ENCODE peak calls at places on chromosomes 5 and 9, in six cellular contexts. X, K, J, B, A and Z are unnamed samples.

GRCh38 chr5:16784088-16784487 is 152.0 kb downstream of the MYO10 start:
- DNase-seq in X (no peak), K (no peak), J (no peak), B (no peak), A (no peak), Z (peak; percentile 56)

GRCh38 chr9:88535226-88535931 is 401 bp downstream of the NXNL2 start:
- DNase-seq in X (no peak), K (peak; percentile 17), J (no peak), B (no peak), A (peak; percentile 85), Z (no peak)

GRCh38 chr5:74325866-74326265 is 314.7 kb downstream of the ENC1 start:
- DNase-seq in X (no peak), K (no peak), J (no peak), B (no peak), A (no peak), Z (no peak)

GRCh38 chr9:34524349-34524748 is 1.6 kb upstream of the ENHO start:
- DNase-seq in X (no peak), K (no peak), J (no peak), B (no peak), A (no peak), Z (no peak)

GRCh38 chr5:130836729-130837660 is 328.1 kb downstream of the HINT1 start:
- DNase-seq in X (no peak), K (no peak), J (no peak), B (no peak), A (no peak), Z (no peak)

GRCh38 chr5:65769539-65769938 is 47.5 kb downstream of the NLN start:
- DNase-seq in X (peak; percentile 67), K (no peak), J (peak; percentile 2), B (no peak), A (no peak), Z (peak; percentile 80)

GRCh38 chr9:88818495-88819201 is 172.6 kb upstream of the S1PR3 start:
- DNase-seq in X (no peak), K (no peak), J (no peak), B (no peak), A (no peak), Z (no peak)

GRCh38 chr5:116923344-116923743 is 348.7 kb upstream of the SEMA6A start:
- DNase-seq in X (no peak), K (no peak), J (no peak), B (no peak), A (no peak), Z (no peak)

GRCh38 chr5:138459311-138459710 is 6.0 kb upstream of the EGR1 start:
- DNase-seq in X (no peak), K (peak; percentile 39), J (no peak), B (peak; percentile 92), A (no peak), Z (no peak)

GRCh38 chr9:136920832-136921231 is 23.7 kb downstream of the FBXW5 start:
- DNase-seq in X (no peak), K (no peak), J (no peak), B (no peak), A (no peak), Z (no peak)

GRCh38 chr9:77502568-77502967 is 145.6 kb downstream of the GNA14 start:
- DNase-seq in X (no peak), K (no peak), J (no peak), B (no peak), A (no peak), Z (no peak)

GRCh38 chr5:40485021-40485998 is 194.4 kb upstream of the PTGER4 start:
- DNase-seq in X (no peak), K (no peak), J (no peak), B (no peak), A (no peak), Z (no peak)

GRCh38 chr9:132207839-132208615 is 46.2 kb downstream of the NTNG2 start:
- DNase-seq in X (no peak), K (no peak), J (no peak), B (no peak), A (no peak), Z (no peak)

GRCh38 chr9:97711223-97711626 is 14.1 kb upstream of the XPA start:
- DNase-seq in X (no peak), K (no peak), J (no peak), B (peak; percentile 36), A (no peak), Z (no peak)

GRCh38 chr5:109748545-109748944 is 58.8 kb downstream of the MAN2A1 start:
- DNase-seq in X (no peak), K (no peak), J (no peak), B (no peak), A (no peak), Z (no peak)

GRCh38 chr9:127033784-127034183 is 88.7 kb downstream of the ANGPTL2 start:
- DNase-seq in X (no peak), K (no peak), J (no peak), B (no peak), A (no peak), Z (no peak)

GRCh38 chr9:86353591-86354047 is 591 bp downstream of the TUT7 start:
- DNase-seq in X (no peak), K (no peak), J (no peak), B (peak; percentile 18), A (peak; percentile 51), Z (no peak)

GRCh38 chr9:113657765-113658564 is 194.4 kb downstream of the RGS3 start:
- DNase-seq in X (no peak), K (peak; percentile 87), J (peak; percentile 75), B (peak; percentile 74), A (peak; percentile 82), Z (peak; percentile 72)

GRCh38 chr9:109297899-109298298 is 23.0 kb downstream of the EPB41L4B start:
- DNase-seq in X (peak; percentile 12), K (no peak), J (no peak), B (no peak), A (no peak), Z (no peak)

GRCh38 chr5:89037090-89037489 is 154.1 kb upstream of the MEF2C start:
- DNase-seq in X (no peak), K (no peak), J (no peak), B (no peak), A (peak; percentile 94), Z (peak; percentile 7)

GRCh38 chr5:66440202-66440680 is 156.0 kb upstream of the MAST4 start:
- DNase-seq in X (no peak), K (no peak), J (no peak), B (no peak), A (no peak), Z (no peak)

GRCh38 chr5:128681096-128681495 is 143.1 kb upstream of the FBN2 start:
- DNase-seq in X (no peak), K (no peak), J (no peak), B (no peak), A (no peak), Z (no peak)

GRCh38 chr9:34072868-34073590 is 24.3 kb upstream of the UBAP2 start:
- DNase-seq in X (peak; percentile 60), K (no peak), J (no peak), B (no peak), A (no peak), Z (peak; percentile 93)

GRCh38 chr5:135566422-135567416 is 12.1 kb downstream of the CXCL14 start:
- DNase-seq in X (no peak), K (no peak), J (no peak), B (no peak), A (no peak), Z (no peak)

GRCh38 chr9:17349816-17350215 is 215.0 kb downstream of the CNTLN start:
- DNase-seq in X (no peak), K (no peak), J (no peak), B (no peak), A (no peak), Z (peak; percentile 26)

GRCh38 chr5:176873541-176874172 is 25.5 kb downstream of the HK3 start:
- DNase-seq in X (no peak), K (no peak), J (no peak), B (no peak), A (no peak), Z (no peak)
- H3K27me3 ChIP-seq in X (peaks cover 23% of the 10 kb centered on the region), K (peaks cover 48% of the 10 kb centered on the region), J (no peaks in the 10 kb centered on the region), B (no peaks in the 10 kb centered on the region), A (no peaks in the 10 kb centered on the region), Z (peaks cover 49% of the 10 kb centered on the region)

GRCh38 chr5:94885931-94886330 is 267.5 kb downstream of the SLF1 start:
- DNase-seq in X (no peak), K (no peak), J (no peak), B (no peak), A (no peak), Z (no peak)

GRCh38 chr5:94888674-94889073 is 270.2 kb downstream of the SLF1 start:
- DNase-seq in X (no peak), K (no peak), J (no peak), B (no peak), A (no peak), Z (no peak)

GRCh38 chr5:94891565-94892362 is 273.3 kb downstream of the SLF1 start:
- DNase-seq in X (no peak), K (no peak), J (no peak), B (no peak), A (no peak), Z (no peak)

GRCh38 chr5:94893404-94894145 is 275.1 kb downstream of the SLF1 start:
- DNase-seq in X (no peak), K (no peak), J (peak; percentile 34), B (no peak), A (no peak), Z (no peak)

DNA sequence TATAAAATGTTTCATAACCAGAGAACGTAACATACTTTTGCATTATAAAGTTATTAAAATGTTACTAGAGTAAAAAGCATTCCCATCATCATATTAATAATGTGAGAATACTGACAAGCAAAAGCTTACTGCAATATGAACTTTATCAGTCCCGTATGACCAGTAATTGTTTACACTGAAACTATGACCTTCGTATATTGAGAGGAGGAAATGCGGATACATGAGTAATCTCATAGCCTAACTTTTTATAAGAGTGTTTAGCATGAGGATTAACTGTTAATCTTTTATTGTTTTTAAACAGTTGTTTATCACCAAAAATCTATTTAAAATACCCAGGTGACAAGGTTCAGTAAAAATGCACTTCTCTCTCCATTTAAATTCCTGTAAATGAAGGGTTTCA is 272.4 kb downstream of the SLF1 start:
- DNase-seq in X (no peak), K (no peak), J (no peak), B (no peak), A (no peak), Z (no peak)
- H3K27me3 ChIP-seq in X (no peaks in the 10 kb centered on the region), K (no peaks in the 10 kb centered on the region), J (no peaks in the 10 kb centered on the region), B (no peaks in the 10 kb centered on the region), A (no peaks in the 10 kb centered on the region), Z (no peaks in the 10 kb centered on the region)

GRCh38 chr9:128416014-128416413 is 4.6 kb upstream of the CERCAM start:
- DNase-seq in X (no peak), K (no peak), J (no peak), B (no peak), A (peak; percentile 86), Z (no peak)

GRCh38 chr9:128415222-128415621 is 5.4 kb upstream of the CERCAM start:
- DNase-seq in X (no peak), K (no peak), J (no peak), B (no peak), A (no peak), Z (no peak)

GRCh38 chr9:128414461-128414860 is 6.2 kb upstream of the CERCAM start:
- DNase-seq in X (no peak), K (no peak), J (no peak), B (no peak), A (peak; percentile 27), Z (no peak)

GRCh38 chr9:128419061-128419925 is 1.4 kb upstream of the CERCAM start:
- DNase-seq in X (no peak), K (no peak), J (no peak), B (no peak), A (no peak), Z (no peak)

GRCh38 chr9:128416432-128417019 is 4.1 kb upstream of the CERCAM start:
- DNase-seq in X (no peak), K (no peak), J (no peak), B (no peak), A (no peak), Z (no peak)
- H3K27me3 ChIP-seq in X (peaks cover 8% of the 10 kb centered on the region), K (peaks cover 59% of the 10 kb centered on the region), J (no peaks in the 10 kb centered on the region), B (no peaks in the 10 kb centered on the region), A (no peaks in the 10 kb centered on the region), Z (peaks cover 14% of the 10 kb centered on the region)

GRCh38 chr5:966941-967340 is 41.7 kb upstream of the NKD2 start:
- DNase-seq in X (no peak), K (no peak), J (no peak), B (no peak), A (no peak), Z (no peak)
- H3K27me3 ChIP-seq in X (peaks cover 57% of the 10 kb centered on the region), K (peaks cover 21% of the 10 kb centered on the region), J (peaks cover 60% of the 10 kb centered on the region), B (peaks cover 11% of the 10 kb centered on the region), A (peaks cover 4% of the 10 kb centered on the region), Z (peaks cover 69% of the 10 kb centered on the region)